ENCODE peak calls at places on chromosome 4, in four cellular contexts. One of them, this sample, is unnamed.
A peak's percentile ranks its signal among the peaks of the same experiment; 100 is the strongest.

GRCh38 chr4:83686166-83686565 is 150.3 kb downstream of the GPAT3 start:
- DNase-seq in right lobe of liver: no peak
- DNase-seq in breast epithelium: no peak
- DNase-seq in tibial nerve: no peak
- DNase-seq in this sample: no peak

GRCh38 chr4:65868096-65868824 is 198.0 kb upstream of the EPHA5 start:
- DNase-seq in right lobe of liver: no peak
- DNase-seq in breast epithelium: no peak
- DNase-seq in tibial nerve: no peak
- DNase-seq in this sample: no peak

GRCh38 chr4:154491731-154492249 is at the start of gene DCHS2:
- DNase-seq in right lobe of liver: peak; percentile 58
- DNase-seq in breast epithelium: no peak
- DNase-seq in tibial nerve: no peak
- DNase-seq in this sample: no peak

GRCh38 chr4:71520850-71521249 is 182.0 kb downstream of the SLC4A4 start:
- DNase-seq in right lobe of liver: no peak
- DNase-seq in breast epithelium: no peak
- DNase-seq in tibial nerve: no peak
- DNase-seq in this sample: no peak

GRCh38 chr4:67983333-67983732 is 20.0 kb upstream of the TMPRSS11A start:
- DNase-seq in right lobe of liver: no peak
- DNase-seq in breast epithelium: no peak
- DNase-seq in tibial nerve: no peak
- DNase-seq in this sample: no peak

GRCh38 chr4:155544547-155544946 is 122.1 kb upstream of the GUCY1A1 start:
- DNase-seq in right lobe of liver: no peak
- DNase-seq in breast epithelium: no peak
- DNase-seq in tibial nerve: no peak
- DNase-seq in this sample: peak; percentile 51

GRCh38 chr4:71498002-71498401 is 159.2 kb downstream of the SLC4A4 start:
- DNase-seq in right lobe of liver: no peak
- DNase-seq in breast epithelium: no peak
- DNase-seq in tibial nerve: no peak
- DNase-seq in this sample: no peak

GRCh38 chr4:88320780-88321373 is 36.5 kb upstream of the PPM1K start:
- DNase-seq in right lobe of liver: no peak
- DNase-seq in breast epithelium: no peak
- DNase-seq in tibial nerve: no peak
- DNase-seq in this sample: no peak

GRCh38 chr4:48017108-48017527 is 546 bp downstream of the NIPAL1 start:
- DNase-seq in right lobe of liver: peak; percentile 73
- DNase-seq in breast epithelium: peak; percentile 55
- DNase-seq in tibial nerve: no peak
- DNase-seq in this sample: no peak

GRCh38 chr4:173202395-173202794 is 33.8 kb downstream of the GALNT7 start:
- DNase-seq in right lobe of liver: no peak
- DNase-seq in breast epithelium: no peak
- DNase-seq in tibial nerve: no peak
- DNase-seq in this sample: no peak

GRCh38 chr4:29756966-29757365 is 963.2 kb upstream of the PCDH7 start:
- DNase-seq in right lobe of liver: no peak
- DNase-seq in breast epithelium: no peak
- DNase-seq in tibial nerve: no peak
- DNase-seq in this sample: no peak

GRCh38 chr4:8726344-8726851 is 133.8 kb downstream of the CPZ start:
- DNase-seq in right lobe of liver: peak; percentile 2
- DNase-seq in breast epithelium: peak; percentile 30
- DNase-seq in tibial nerve: peak; percentile 6
- DNase-seq in this sample: no peak

GRCh38 chr4:176545886-176546285 is 226.1 kb downstream of the SPCS3 start:
- DNase-seq in right lobe of liver: no peak
- DNase-seq in breast epithelium: no peak
- DNase-seq in tibial nerve: no peak
- DNase-seq in this sample: no peak

GRCh38 chr4:140635606-140636005 is 66.8 kb upstream of the UCP1 start:
- DNase-seq in right lobe of liver: peak; percentile 34
- DNase-seq in breast epithelium: peak; percentile 62
- DNase-seq in tibial nerve: no peak
- DNase-seq in this sample: no peak

GRCh38 chr4:138572007-138572406 is 329.9 kb upstream of the SLC7A11 start:
- DNase-seq in right lobe of liver: no peak
- DNase-seq in breast epithelium: no peak
- DNase-seq in tibial nerve: no peak
- DNase-seq in this sample: no peak

GRCh38 chr4:75542824-75543223 is 13.0 kb upstream of the ODAPH start:
- DNase-seq in right lobe of liver: no peak
- DNase-seq in breast epithelium: no peak
- DNase-seq in tibial nerve: no peak
- DNase-seq in this sample: no peak

GRCh38 chr4:680931-681645 is 6.7 kb downstream of the MYL5 start:
- DNase-seq in right lobe of liver: peak; percentile 73
- DNase-seq in breast epithelium: peak; percentile 60
- DNase-seq in tibial nerve: no peak
- DNase-seq in this sample: no peak

GRCh38 chr4:48653217-48654014 is 126.7 kb downstream of the FRYL start:
- DNase-seq in right lobe of liver: no peak
- DNase-seq in breast epithelium: no peak
- DNase-seq in tibial nerve: no peak
- DNase-seq in this sample: peak; percentile 29

GRCh38 chr4:142282870-142283431 is 563.1 kb downstream of the INPP4B start:
- DNase-seq in right lobe of liver: no peak
- DNase-seq in breast epithelium: no peak
- DNase-seq in tibial nerve: no peak
- DNase-seq in this sample: no peak

GRCh38 chr4:103012085-103012484 is 7.4 kb downstream of the SLC9B1 start:
- DNase-seq in right lobe of liver: no peak
- DNase-seq in breast epithelium: no peak
- DNase-seq in tibial nerve: no peak
- DNase-seq in this sample: no peak

GRCh38 chr4:21811576-21811975 is 137.0 kb downstream of the KCNIP4 start:
- DNase-seq in right lobe of liver: no peak
- DNase-seq in breast epithelium: no peak
- DNase-seq in tibial nerve: no peak
- DNase-seq in this sample: no peak

GRCh38 chr4:183407128-183407585 is 37.3 kb upstream of the CDKN2AIP start:
- DNase-seq in right lobe of liver: peak; percentile 87
- DNase-seq in breast epithelium: peak; percentile 77
- DNase-seq in tibial nerve: peak; percentile 75
- DNase-seq in this sample: peak; percentile 42

GRCh38 chr4:37279121-37279520 is 34.6 kb downstream of the NWD2 start:
- DNase-seq in right lobe of liver: no peak
- DNase-seq in breast epithelium: no peak
- DNase-seq in tibial nerve: no peak
- DNase-seq in this sample: no peak

GRCh38 chr4:121875663-121876062 is 5.4 kb upstream of the BBS7 start:
- DNase-seq in right lobe of liver: no peak
- DNase-seq in breast epithelium: no peak
- DNase-seq in tibial nerve: no peak
- DNase-seq in this sample: no peak

GRCh38 chr4:72558655-72559054 is 10.4 kb downstream of the ADAMTS3 start:
- DNase-seq in right lobe of liver: no peak
- DNase-seq in breast epithelium: no peak
- DNase-seq in tibial nerve: no peak
- DNase-seq in this sample: no peak

GRCh38 chr4:100483796-100484195 is 34.0 kb downstream of the EMCN start:
- DNase-seq in right lobe of liver: no peak
- DNase-seq in breast epithelium: no peak
- DNase-seq in tibial nerve: no peak
- DNase-seq in this sample: no peak

GRCh38 chr4:17475481-17475880 is 36.4 kb downstream of the QDPR start:
- DNase-seq in right lobe of liver: no peak
- DNase-seq in breast epithelium: no peak
- DNase-seq in tibial nerve: no peak
- DNase-seq in this sample: no peak

GRCh38 chr4:152680988-152681731 is 1.4 kb upstream of the TMEM154 start:
- DNase-seq in right lobe of liver: no peak
- DNase-seq in breast epithelium: no peak
- DNase-seq in tibial nerve: no peak
- DNase-seq in this sample: no peak

GRCh38 chr4:186676531-186677158 is 47.0 kb downstream of the FAT1 start:
- DNase-seq in right lobe of liver: no peak
- DNase-seq in breast epithelium: no peak
- DNase-seq in tibial nerve: no peak
- DNase-seq in this sample: no peak

GRCh38 chr4:3823496-3824341 is 57.5 kb downstream of the ADRA2C start:
- DNase-seq in right lobe of liver: peak; percentile 9
- DNase-seq in breast epithelium: no peak
- DNase-seq in tibial nerve: no peak
- DNase-seq in this sample: no peak

GRCh38 chr4:139977838-139978604 is 176.0 kb downstream of the MAML3 start:
- DNase-seq in right lobe of liver: no peak
- DNase-seq in breast epithelium: no peak
- DNase-seq in tibial nerve: no peak
- DNase-seq in this sample: no peak

GRCh38 chr4:82954212-82954611 is 53.7 kb downstream of the THAP9 start:
- DNase-seq in right lobe of liver: no peak
- DNase-seq in breast epithelium: no peak
- DNase-seq in tibial nerve: no peak
- DNase-seq in this sample: no peak

GRCh38 chr4:16659120-16659519 is 239.3 kb downstream of the LDB2 start:
- DNase-seq in right lobe of liver: no peak
- DNase-seq in breast epithelium: no peak
- DNase-seq in tibial nerve: no peak
- DNase-seq in this sample: no peak

GRCh38 chr4:5955201-5955821 is 62.4 kb upstream of the CRMP1 start:
- DNase-seq in right lobe of liver: no peak
- DNase-seq in breast epithelium: no peak
- DNase-seq in tibial nerve: no peak
- DNase-seq in this sample: no peak

GRCh38 chr4:5955856-5956255 is 62.4 kb downstream of the C4orf50 start:
- DNase-seq in right lobe of liver: no peak
- DNase-seq in breast epithelium: no peak
- DNase-seq in tibial nerve: no peak
- DNase-seq in this sample: no peak

GRCh38 chr4:5953003-5953951 is 60.4 kb upstream of the CRMP1 start:
- DNase-seq in right lobe of liver: no peak
- DNase-seq in breast epithelium: no peak
- DNase-seq in tibial nerve: no peak
- DNase-seq in this sample: no peak

GRCh38 chr4:5954056-5954760 is 61.3 kb upstream of the CRMP1 start:
- DNase-seq in right lobe of liver: no peak
- DNase-seq in breast epithelium: no peak
- DNase-seq in tibial nerve: no peak
- DNase-seq in this sample: no peak

DNA sequence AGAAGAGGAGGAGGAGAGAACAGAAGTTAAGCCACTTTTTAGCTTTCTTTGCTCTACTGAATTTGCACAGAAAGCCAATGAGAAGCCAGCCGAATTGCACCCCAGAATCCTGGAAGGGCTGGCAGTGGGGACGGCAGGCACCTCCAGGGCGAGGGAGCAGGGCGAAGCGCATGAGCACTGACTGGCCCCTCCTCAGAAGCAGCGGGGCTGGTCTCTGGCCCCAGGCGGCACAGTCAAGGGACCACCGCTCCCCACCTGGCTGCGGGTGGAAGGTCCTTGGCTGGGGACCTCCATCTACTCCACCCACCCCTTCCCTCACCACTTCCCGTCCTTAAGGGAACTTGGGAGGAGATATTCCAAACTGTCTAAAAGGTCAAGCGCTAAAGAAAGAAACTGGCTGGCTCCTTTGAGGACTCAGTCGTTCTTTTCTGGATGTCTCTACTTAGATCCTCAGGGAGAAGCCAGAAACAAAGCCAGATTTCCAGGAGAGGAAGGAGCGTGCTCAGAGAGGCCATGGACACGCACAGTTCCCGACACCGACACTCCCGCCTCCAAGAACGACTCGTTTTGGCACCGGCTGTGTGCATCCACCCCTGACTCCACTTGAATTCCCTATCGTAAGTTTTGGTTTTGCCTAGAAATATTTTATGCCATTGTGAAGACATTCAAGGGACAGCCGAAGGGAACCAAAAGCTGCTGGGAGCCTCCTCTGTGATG is 59.6 kb upstream of the CRMP1 start:
- DNase-seq in right lobe of liver: no peak
- DNase-seq in breast epithelium: no peak
- DNase-seq in tibial nerve: no peak
- DNase-seq in this sample: no peak
- H3K27ac ChIP-seq in right lobe of liver: no peak overlapping the region
- H3K27ac ChIP-seq in breast epithelium: no peak overlapping the region
- H3K27ac ChIP-seq in tibial nerve: no peak overlapping the region
- H3K27ac ChIP-seq in this sample: no peak overlapping the region

DNA sequence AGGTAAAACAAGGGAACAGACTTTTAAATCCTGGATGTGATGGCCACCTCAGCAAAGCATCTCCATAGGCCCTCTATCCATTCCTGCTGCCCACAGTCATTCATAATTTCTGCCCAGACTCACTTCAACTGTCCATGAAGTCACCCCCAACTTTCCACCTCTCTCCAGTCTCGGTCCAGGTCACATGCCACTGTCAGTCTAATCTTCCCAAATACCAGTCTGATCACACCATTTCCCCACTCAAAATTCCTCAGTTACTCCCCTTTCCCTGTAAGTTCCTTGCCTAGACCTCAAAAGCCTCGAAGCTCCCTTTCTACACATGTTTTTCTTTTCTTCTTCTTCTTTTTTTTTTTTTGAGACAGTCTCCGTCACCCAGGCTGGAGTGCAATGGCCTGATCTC is 51.2 kb upstream of the HOPX start:
- DNase-seq in right lobe of liver: no peak
- DNase-seq in breast epithelium: no peak
- DNase-seq in tibial nerve: no peak
- DNase-seq in this sample: no peak
- TF ChIP-seq CTCF in right lobe of liver: no peak
- TF ChIP-seq CTCF in breast epithelium: no peak
- TF ChIP-seq CTCF in tibial nerve: no peak
- TF ChIP-seq CTCF in this sample: no peak

DNA sequence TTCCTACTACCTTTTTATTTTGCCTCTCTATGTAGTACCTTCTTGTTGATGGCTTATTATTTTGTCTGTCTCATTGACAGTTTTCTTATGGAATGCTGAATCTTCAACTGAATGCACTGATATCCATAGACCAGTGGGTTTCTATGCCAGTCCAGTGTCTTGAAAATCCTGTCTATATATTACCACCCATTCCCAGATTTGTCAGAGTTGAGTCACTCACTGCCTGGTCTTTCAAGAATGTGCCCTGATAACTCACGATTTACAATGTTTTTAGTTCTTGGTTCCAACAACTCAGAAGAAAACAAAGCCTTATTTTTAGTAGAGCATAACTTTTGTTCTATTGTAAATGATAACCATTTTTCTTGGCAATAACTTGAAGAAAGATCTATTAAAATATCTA is 606.0 kb upstream of the PITX2 start:
- DNase-seq in right lobe of liver: no peak
- DNase-seq in breast epithelium: no peak
- DNase-seq in tibial nerve: no peak
- DNase-seq in this sample: no peak
- H3K27ac ChIP-seq in right lobe of liver: no peak overlapping the region
- H3K27ac ChIP-seq in breast epithelium: no peak overlapping the region
- H3K27ac ChIP-seq in tibial nerve: no peak overlapping the region
- H3K27ac ChIP-seq in this sample: no peak overlapping the region

GRCh38 chr4:14990484-14990883 is 11.8 kb upstream of the CPEB2 start:
- DNase-seq in right lobe of liver: no peak
- DNase-seq in breast epithelium: no peak
- DNase-seq in tibial nerve: no peak
- DNase-seq in this sample: no peak
- TF ChIP-seq CTCF in right lobe of liver: no peak
- TF ChIP-seq CTCF in breast epithelium: no peak
- TF ChIP-seq CTCF in tibial nerve: no peak
- TF ChIP-seq CTCF in this sample: no peak

This sample was measured in gastrocnemius medialis.